ENCODE peak calls at places on chromosomes 1 and 21, in nine cellular contexts. M is endodermal cell, O is mesendoderm, K is right lobe of liver, U is pancreas, D is AG04450, B is GM23338, A is tibial nerve, H is heart left ventricle. J is an unnamed sample.
A peak's percentile ranks its signal among the peaks of the same experiment; 100 is the strongest.

GRCh38 chr1:239816090-239816812 is 275.4 kb upstream of the FMN2 start:
- DNase-seq in A (no peak), K (no peak), D (peak; percentile 4), O (peak; percentile 92), M (peak; percentile 87), H (no peak), U (peak; percentile 25), B (peak; percentile 77), J (peak; percentile 25)

GRCh38 chr1:22320703-22321344 is 130.8 kb upstream of the ZBTB40 start:
- DNase-seq in B (no peak), K (no peak), M (no peak), H (no peak), D (no peak), U (no peak), A (no peak), O (no peak), J (no peak)

GRCh38 chr1:78333426-78334012 is 157.3 kb upstream of the PTGFR start:
- DNase-seq in M (no peak), H (no peak), U (peak; percentile 21), A (no peak), D (peak; percentile 18), K (no peak), O (peak; percentile 22), B (peak; percentile 52), J (peak; percentile 5)

GRCh38 chr1:21579788-21580187 is 70.6 kb downstream of the ALPL start:
- DNase-seq in H (no peak), O (no peak), M (no peak), K (no peak), A (no peak), D (no peak), B (no peak), U (no peak), J (no peak)

GRCh38 chr1:55050283-55050682 is 10.9 kb downstream of the PCSK9 start:
- DNase-seq in O (no peak), H (no peak), M (no peak), K (no peak), U (no peak), A (no peak), D (no peak), B (no peak), J (no peak)

GRCh38 chr1:202012544-202013478 is 2.4 kb downstream of the ELF3 start:
- DNase-seq in A (no peak), U (peak; percentile 38), H (no peak), K (no peak), O (no peak), B (no peak), D (no peak), M (no peak), J (peak; percentile 53)

GRCh38 chr1:13699936-13700520 is at the start of gene PRDM2:
- DNase-seq in B (peak; percentile 55), A (peak; percentile 27), U (peak; percentile 39), D (no peak), M (peak; percentile 73), O (peak; percentile 45), K (peak; percentile 62), H (peak; percentile 52), J (peak; percentile 48)

GRCh38 chr1:37410080-37410479 is 64.3 kb upstream of the ZC3H12A start:
- DNase-seq in K (no peak), B (peak; percentile 37), D (no peak), H (no peak), O (no peak), A (no peak), M (no peak), U (no peak), J (no peak)

GRCh38 chr1:174777262-174777661 is 222.5 kb upstream of the CACYBP start:
- DNase-seq in B (no peak), O (no peak), K (no peak), D (no peak), H (no peak), A (no peak), M (no peak), U (no peak), J (no peak)

GRCh38 chr1:52057245-52057644 is 1.1 kb downstream of the BTF3L4 start:
- DNase-seq in H (no peak), O (no peak), A (no peak), M (no peak), B (no peak), K (no peak), D (no peak), U (no peak), J (no peak)

GRCh38 chr1:47262787-47263413 is 30.9 kb upstream of the TAL1 start:
- DNase-seq in K (no peak), M (peak; percentile 85), D (no peak), A (no peak), O (peak; percentile 66), U (peak; percentile 63), H (no peak), B (peak; percentile 75), J (peak; percentile 50)

GRCh38 chr1:180560200-180560867 is 1.6 kb downstream of the OVAAL start:
- DNase-seq in H (no peak), D (no peak), U (no peak), A (no peak), K (no peak), O (no peak), B (no peak), M (no peak), J (peak; percentile 91)

GRCh38 chr1:153509729-153510354 is 25.9 kb downstream of the S100A6 start:
- DNase-seq in A (no peak), U (peak; percentile 42), H (peak; percentile 52), O (no peak), K (no peak), D (no peak), M (peak; percentile 80), B (peak; percentile 74), J (peak; percentile 71)

GRCh38 chr1:50023292-50024159 is at the start of gene AGBL4:
- DNase-seq in B (peak; percentile 89), A (no peak), H (peak; percentile 52), U (peak; percentile 73), M (peak; percentile 77), O (peak; percentile 86), D (no peak), K (peak; percentile 67), J (peak; percentile 13)
- H3K4me3 ChIP-seq in B (peak within 1 kb of the TSS; percentile 74), A (peak within 1 kb of the TSS; percentile 30), H (peak within 1 kb of the TSS; percentile 58), U (peak within 1 kb of the TSS; percentile 51), M (no peak within 1 kb of the TSS), O (no peak within 1 kb of the TSS), D (peak within 1 kb of the TSS; percentile 35), K (peak within 1 kb of the TSS; percentile 40), J (peak within 1 kb of the TSS; percentile 32)

GRCh38 chr21:33069994-33070811 is at the start of gene OLIG1:
- DNase-seq in H (peak; percentile 50), K (peak; percentile 69), U (no peak), D (no peak), O (peak; percentile 72), A (no peak), M (peak; percentile 92), B (peak; percentile 90), J (peak; percentile 11)
- H3K4me3 ChIP-seq in H (peak within 1 kb of the TSS; percentile 52), K (peak within 1 kb of the TSS; percentile 7), U (no peak within 1 kb of the TSS), D (no peak within 1 kb of the TSS), O (no peak within 1 kb of the TSS), A (peak within 1 kb of the TSS; percentile 23), M (peak within 1 kb of the TSS; percentile 68), B (peak within 1 kb of the TSS; percentile 63), J (no peak within 1 kb of the TSS)

DNA sequence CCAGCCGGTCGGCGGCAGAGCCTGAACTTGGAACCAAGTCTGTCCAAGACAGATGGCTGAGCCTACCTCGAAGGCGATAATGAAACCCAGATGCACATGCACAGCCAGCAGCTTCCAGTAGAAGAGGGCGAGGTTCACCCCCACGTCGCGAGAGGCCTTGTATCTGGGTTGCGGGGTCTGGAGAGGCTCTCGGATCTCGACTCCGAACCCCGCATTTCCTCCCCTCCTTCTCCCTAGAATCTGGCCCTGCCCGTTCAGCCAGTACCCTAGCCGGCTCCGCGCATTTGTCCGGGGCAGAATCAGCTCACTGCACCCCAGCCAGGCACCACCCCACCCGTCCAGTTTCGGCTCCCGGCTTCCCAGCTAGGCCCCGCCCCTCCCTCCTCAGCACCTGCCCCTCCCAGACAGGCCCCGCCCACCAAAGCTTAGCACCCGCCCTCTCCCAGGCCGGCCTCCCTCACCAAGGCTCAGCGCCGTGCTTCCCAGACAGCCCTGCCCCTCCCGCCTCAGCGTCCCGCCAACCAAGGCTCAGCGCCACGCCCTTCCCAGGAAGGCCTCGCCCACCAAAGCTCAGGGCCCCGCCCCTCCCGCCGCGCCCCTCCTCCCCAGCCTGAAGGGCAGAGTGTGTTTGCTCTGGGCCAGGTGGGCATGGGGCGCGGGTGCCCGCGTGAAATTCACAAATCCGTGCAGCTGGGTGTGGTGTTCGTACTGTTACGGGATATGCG is 4.8 kb upstream of the ARHGEF19 start:
- DNase-seq in D (peak; percentile 85), M (peak; percentile 100), U (peak; percentile 99), H (peak; percentile 100), B (peak; percentile 100), A (peak; percentile 98), K (peak; percentile 99), O (peak; percentile 98), J (peak; percentile 99)
- H3K4me3 ChIP-seq in D (peak overlapping the region; percentile 63), M (peak overlapping the region; percentile 82), U (peak overlapping the region; percentile 27), H (peak overlapping the region; percentile 56), B (peak overlapping the region; percentile 73), A (peak overlapping the region; percentile 34), K (peak overlapping the region; percentile 47), O (peak overlapping the region; percentile 41), J (peak overlapping the region; percentile 49)

DNA sequence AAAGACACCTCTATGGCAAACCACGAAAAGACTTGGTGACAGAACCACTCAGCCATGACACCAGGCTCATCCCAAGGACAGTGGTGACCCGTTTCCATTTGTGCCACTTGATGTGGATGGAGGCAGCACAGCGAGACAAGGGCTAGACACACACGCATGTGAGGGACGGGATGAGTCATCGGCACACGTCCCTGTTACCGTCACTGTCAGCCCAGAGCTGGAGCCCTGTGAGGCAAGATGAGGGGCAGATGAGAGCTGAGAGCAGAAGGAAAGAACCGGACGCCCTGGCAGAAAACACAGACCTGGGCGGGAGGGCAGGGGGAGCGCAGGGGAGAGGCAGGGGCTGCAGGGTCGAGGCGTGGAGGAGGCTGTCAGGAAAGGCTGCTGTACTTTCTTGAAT is 57.8 kb downstream of the SIK1 start:
- DNase-seq in K (no peak), U (no peak), M (no peak), O (no peak), B (no peak), D (no peak), H (no peak), A (no peak), J (no peak)
- H3K4me3 ChIP-seq in K (no peak overlapping the region), U (no peak overlapping the region), M (no peak overlapping the region), O (no peak overlapping the region), B (no peak overlapping the region), D (no peak overlapping the region), H (no peak overlapping the region), A (no peak overlapping the region), J (no peak overlapping the region)

DNA sequence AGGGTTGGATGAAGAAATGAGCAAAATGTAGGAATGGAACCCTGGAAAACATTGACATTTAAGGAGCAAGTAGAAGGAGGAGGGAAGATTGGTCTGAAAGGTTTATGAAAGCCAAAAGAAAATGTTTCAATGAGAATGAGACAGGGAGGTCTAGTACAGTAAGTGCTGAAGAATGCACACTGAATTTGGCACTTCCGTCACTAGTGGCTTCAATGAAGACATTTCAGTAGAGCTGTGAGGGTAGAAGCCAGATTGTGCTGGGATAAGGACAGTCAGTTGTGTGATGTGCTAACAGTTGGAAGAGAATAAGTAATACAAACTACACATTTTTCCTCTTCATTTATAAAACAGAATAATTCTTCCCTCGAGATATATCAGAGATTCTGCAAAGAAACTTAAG is 17.1 kb downstream of the THEM4 start:
- DNase-seq in D (no peak), B (no peak), H (no peak), O (no peak), K (no peak), M (no peak), A (no peak), U (no peak), J (no peak)
- H3K4me3 ChIP-seq in D (no peak overlapping the region), B (no peak overlapping the region), H (no peak overlapping the region), O (no peak overlapping the region), K (no peak overlapping the region), M (no peak overlapping the region), A (no peak overlapping the region), U (no peak overlapping the region), J (no peak overlapping the region)

GRCh38 chr1:2049225-2049516 is 1.0 kb upstream of the PRKCZ start:
- DNase-seq in A (no peak), H (no peak), B (no peak), M (no peak), U (no peak), K (no peak), O (no peak), D (no peak), J (no peak)
- H3K4me3 ChIP-seq in A (no peak overlapping the region), H (no peak overlapping the region), B (peak overlapping the region; percentile 92), M (peak overlapping the region; percentile 86), U (no peak overlapping the region), K (no peak overlapping the region), O (no peak overlapping the region), D (no peak overlapping the region), J (no peak overlapping the region)

J was measured in small intestine.